ENCODE peak calls at places on chromosomes 2 and 18, in ten cellular contexts. C is NCI-H748 treated with DMSO at 0.1 percent for 48 hours; A is pancreas; P is NCI-H1092; G is neural progenitor cell; T is activated T-cell treated with anti-CD3 and anti-CD28 coated beads, Interleukin-2, amount 50 U/mL, for 72 hours; D is EL; Z is fibroblast of villous mesenchyme; J is iris pigment epithelial cell; I is mesothelial cell of epicardium. N is an unnamed sample.

GRCh38 chr2:26577442-26578433 is 63.4 kb downstream of the CIB4 start:
- DNase-seq in G (peak), J (peak), C (peak), A (peak), Z (peak), P (no peak), T (peak), D (peak), I (peak), N (peak)

GRCh38 chr2:189444322-189444721 is 3.0 kb downstream of the WDR75 start:
- DNase-seq in Z (peak), J (peak), G (no peak), T (peak), P (no peak), C (no peak), I (no peak), A (no peak), D (peak), N (peak)

GRCh38 chr2:41598161-41598894 is 449.5 kb upstream of the PKDCC start:
- DNase-seq in G (no peak), J (peak), P (no peak), Z (peak), I (no peak), D (no peak), T (no peak), C (no peak), A (no peak), N (no peak)

GRCh38 chr2:240929364-240930095 is 23.4 kb downstream of the CROCC2 start:
- DNase-seq in P (no peak), Z (no peak), C (no peak), J (no peak), I (peak), T (no peak), G (no peak), D (no peak), A (no peak), N (no peak)

GRCh38 chr2:128376241-128377041 is 57.8 kb upstream of the HS6ST1 start:
- DNase-seq in I (no peak), T (no peak), C (no peak), P (no peak), J (no peak), D (no peak), G (no peak), Z (no peak), A (no peak), N (no peak)

GRCh38 chr2:134367915-134368911 is 114.3 kb downstream of the MGAT5 start:
- DNase-seq in D (no peak), P (no peak), J (peak), A (no peak), T (no peak), I (no peak), C (no peak), Z (peak), G (no peak), N (no peak)

GRCh38 chr2:234840336-234840735 is 111.5 kb upstream of the SH3BP4 start:
- DNase-seq in Z (peak), G (peak), T (no peak), P (no peak), A (no peak), D (peak), C (no peak), J (peak), I (peak), N (no peak)

GRCh38 chr18:44672506-44672905 is 8.2 kb upstream of the SETBP1 start:
- DNase-seq in A (no peak), D (no peak), T (no peak), Z (no peak), P (no peak), J (no peak), C (no peak), I (no peak), G (no peak), N (no peak)

GRCh38 chr2:42849311-42849710 is 56.9 kb upstream of the HAAO start:
- DNase-seq in P (no peak), Z (no peak), T (no peak), A (no peak), C (no peak), J (no peak), I (no peak), D (no peak), G (no peak), N (no peak)

GRCh38 chr2:201358684-201359083 is 1.5 kb upstream of the FLACC1 start:
- DNase-seq in P (no peak), T (peak), A (no peak), J (peak), Z (peak), C (no peak), I (no peak), D (peak), G (no peak), N (peak)

GRCh38 chr18:74745658-74746403 is 148.2 kb downstream of the ZNF407 start:
- DNase-seq in A (no peak), D (peak), P (no peak), T (no peak), C (no peak), J (peak), Z (peak), G (no peak), I (no peak), N (no peak)

GRCh38 chr18:3458952-3459853 is 9.2 kb downstream of the TGIF1 start:
- DNase-seq in J (peak), A (no peak), G (no peak), T (peak), P (no peak), I (no peak), C (no peak), D (peak), Z (peak), N (no peak)

GRCh38 chr2:163558286-163559009 is 177.4 kb downstream of the FIGN start:
- DNase-seq in D (no peak), T (no peak), Z (no peak), G (peak), I (no peak), A (no peak), C (no peak), P (peak), J (no peak), N (no peak)

GRCh38 chr2:160224507-160224906 is 24.4 kb upstream of the ITGB6 start:
- DNase-seq in D (no peak), T (no peak), C (no peak), I (no peak), A (no peak), G (no peak), J (no peak), P (no peak), Z (no peak), N (no peak)

GRCh38 chr2:54814367-54815155 is 91.1 kb downstream of the EML6 start:
- DNase-seq in G (no peak), A (no peak), D (no peak), I (no peak), C (no peak), T (no peak), J (no peak), Z (no peak), P (no peak), N (no peak)

N was measured in T-helper 2 cell treated with Interferon-gamma antibody and Interleukin-4, amounts not matched to agents 5 μg/mL and 100 μg/mL, for 36 hours.